ENCODE peak calls at places on chromosomes 13 and 19, in five cellular contexts. R, T, O, Z and Q are unnamed samples.

GRCh38 chr19:2081873-2082810 is 14.0 kb downstream of the MOB3A start:
- DNase-seq in R (no peak), T (no peak), O (no peak), Z (no peak), Q (no peak)

GRCh38 chr13:109593230-109593629 is 193.2 kb downstream of the IRS2 start:
- DNase-seq in R (no peak), T (no peak), O (no peak), Z (no peak), Q (no peak)

GRCh38 chr13:109509154-109509905 is 277.1 kb downstream of the IRS2 start:
- DNase-seq in R (no peak), T (no peak), O (no peak), Z (no peak), Q (no peak)

GRCh38 chr13:28705734-28706133 is 13.0 kb downstream of the SLC46A3 start:
- DNase-seq in R (no peak), T (no peak), O (no peak), Z (no peak), Q (no peak)

GRCh38 chr19:50835785-50836542 is 2.6 kb upstream of the KLK15 start:
- DNase-seq in R (peak), T (peak), O (peak), Z (no peak), Q (peak)

GRCh38 chr13:19586904-19587634 is 25.7 kb upstream of the TPTE2 start:
- DNase-seq in R (no peak), T (peak), O (no peak), Z (no peak), Q (no peak)

GRCh38 chr13:64130170-64130569 is 2714.5 kb upstream of the PCDH20 start:
- DNase-seq in R (no peak), T (no peak), O (no peak), Z (no peak), Q (no peak)

GRCh38 chr19:10105241-10106099 is 692 bp upstream of the PPAN start:
- DNase-seq in R (no peak), T (no peak), O (no peak), Z (no peak), Q (no peak)

GRCh38 chr13:112968380-112968909 is 569 bp upstream of the MCF2L start:
- DNase-seq in R (peak), T (no peak), O (no peak), Z (no peak), Q (peak)